ENCODE peak calls at places on chromosomes 6 and 20, in four cellular contexts. Q, C, D and N are unnamed samples.
A peak's percentile ranks its signal among the peaks of the same experiment; 100 is the strongest.

GRCh38 chr6:161941565-161941964 is 667.7 kb upstream of the AGPAT4 start:
- ATAC-seq in C (no peak), Q (no peak), D (no peak), N (no peak)

GRCh38 chr6:150204705-150205472 is 62.0 kb downstream of the PPP1R14C start:
- ATAC-seq in C (no peak), D (peak; percentile 49), Q (peak; percentile 37), N (no peak)

GRCh38 chr6:5335020-5335419 is 73.7 kb downstream of the FARS2 start:
- ATAC-seq in Q (no peak), C (no peak), D (no peak), N (no peak)

GRCh38 chr6:125558451-125558850 is 191.0 kb upstream of the HEY2 start:
- ATAC-seq in Q (no peak), D (no peak), C (no peak), N (no peak)

GRCh38 chr6:10659697-10660348 is 34.6 kb downstream of the C6orf52 start:
- ATAC-seq in D (no peak), C (no peak), Q (peak; percentile 33), N (no peak)

GRCh38 chr6:41958022-41958856 is 16.6 kb upstream of the CCND3 start:
- ATAC-seq in C (no peak), D (no peak), Q (no peak), N (no peak)

GRCh38 chr20:1206749-1207148 is 3.5 kb downstream of the C20orf202 start:
- ATAC-seq in C (no peak), Q (no peak), D (no peak), N (no peak)

GRCh38 chr20:33990075-33990474 is 3.6 kb upstream of the RALY start:
- ATAC-seq in D (no peak), Q (no peak), C (no peak), N (no peak)

GRCh38 chr20:1005452-1006027 is 3.4 kb upstream of the RSPO4 start:
- ATAC-seq in C (peak; percentile 75), Q (no peak), D (no peak), N (no peak)

GRCh38 chr6:170365581-170365980 is 59.0 kb downstream of the FAM120B start:
- ATAC-seq in C (no peak), D (no peak), Q (peak; percentile 47), N (no peak)

GRCh38 chr6:155106456-155107107 is 111.5 kb downstream of the TIAM2 start:
- ATAC-seq in C (no peak), D (peak; percentile 60), Q (peak; percentile 83), N (no peak)

GRCh38 chr20:33158637-33159385 is 9.1 kb upstream of the BPIFA2 start:
- ATAC-seq in Q (no peak), C (no peak), D (no peak), N (no peak)

GRCh38 chr20:1661542-1662299 is 4.1 kb upstream of the SIRPG start:
- ATAC-seq in C (no peak), D (no peak), Q (no peak), N (no peak)

DNA sequence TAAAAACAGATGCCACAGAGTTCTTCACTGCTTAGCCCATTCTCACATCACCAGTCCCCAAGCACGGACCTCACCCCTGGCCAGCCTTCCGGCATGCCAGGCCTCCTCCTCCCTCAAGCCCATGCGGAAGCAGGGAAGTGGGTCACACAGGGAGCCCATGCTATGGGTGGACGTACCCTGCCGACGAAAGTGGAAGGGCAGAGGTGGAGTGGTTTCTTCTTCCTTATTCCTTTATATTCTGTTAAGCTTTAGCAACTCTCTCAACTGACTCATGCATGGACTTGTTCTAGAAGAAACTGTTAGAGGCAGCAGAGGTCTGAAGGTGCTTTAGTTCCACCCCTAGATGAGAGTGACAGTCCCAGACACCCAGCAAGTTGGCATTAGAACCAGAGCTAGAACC is 118.6 kb downstream of the LY86 start:
- ATAC-seq in C (no peak), D (no peak), Q (no peak), N (no peak)
- H3K4me3 ChIP-seq in C (no peak overlapping the region), D (no peak overlapping the region), Q (no peak overlapping the region), N (no peak overlapping the region)

DNA sequence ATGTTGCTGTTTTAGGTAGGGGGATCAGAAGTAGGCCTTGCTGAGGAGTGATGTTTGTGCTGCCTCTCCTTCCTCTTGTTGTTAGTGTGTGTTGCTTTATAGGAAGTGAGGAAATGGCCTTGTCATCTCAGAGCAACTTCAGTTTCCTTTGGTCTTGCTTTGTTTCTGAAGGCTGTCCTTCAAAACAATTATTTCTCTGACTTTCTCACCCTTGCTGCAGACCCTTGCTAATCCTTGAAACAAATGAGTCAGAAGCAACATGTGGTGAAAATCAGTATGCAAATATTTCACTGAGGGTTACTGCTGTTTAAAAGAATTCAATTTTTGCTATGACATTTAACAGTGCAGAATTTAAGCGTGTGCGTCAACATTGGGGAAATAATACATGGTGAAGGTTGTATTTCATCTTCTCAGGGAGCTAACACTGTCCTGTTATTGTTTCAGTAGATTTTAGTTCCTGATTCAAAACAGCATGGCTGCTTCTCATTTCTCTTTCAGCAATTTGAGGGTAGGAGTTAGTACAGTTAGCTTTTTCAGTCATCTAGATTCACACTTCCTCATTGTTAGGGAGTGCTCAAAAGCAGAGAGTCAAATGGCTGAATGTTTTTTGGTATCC is 13.8 kb downstream of the RNF144B start:
- ATAC-seq in D (no peak), C (no peak), Q (peak; percentile 58), N (no peak)
- H3K4me3 ChIP-seq in D (no peak overlapping the region), C (no peak overlapping the region), Q (no peak overlapping the region), N (no peak overlapping the region)

DNA sequence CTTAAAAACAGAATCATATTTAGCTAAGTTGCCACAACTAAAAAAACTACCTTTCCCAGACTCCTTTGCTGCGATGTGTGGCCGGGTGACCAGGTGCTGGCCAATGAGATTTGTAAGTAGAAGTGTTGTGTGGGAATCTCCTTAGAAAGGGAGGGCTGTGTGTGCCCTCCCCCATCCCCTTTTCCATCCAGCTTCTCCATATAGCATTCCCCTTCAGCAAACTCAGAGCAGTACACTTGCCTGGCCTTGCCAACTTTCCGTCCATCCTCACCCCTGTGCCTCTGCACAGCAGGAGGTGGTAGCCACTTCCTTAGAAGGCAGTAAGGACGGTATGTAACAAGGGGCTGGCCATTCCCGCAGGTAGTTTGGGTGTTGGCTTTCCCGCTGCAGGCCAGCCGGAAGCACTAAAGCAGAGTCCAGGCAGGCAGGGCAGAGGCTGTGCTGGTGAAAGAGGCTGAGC is 22.3 kb upstream of the KCNK16 start:
- ATAC-seq in D (no peak), Q (no peak), C (no peak), N (no peak)
- H3K4me3 ChIP-seq in D (no peak overlapping the region), Q (no peak overlapping the region), C (no peak overlapping the region), N (no peak overlapping the region)

DNA sequence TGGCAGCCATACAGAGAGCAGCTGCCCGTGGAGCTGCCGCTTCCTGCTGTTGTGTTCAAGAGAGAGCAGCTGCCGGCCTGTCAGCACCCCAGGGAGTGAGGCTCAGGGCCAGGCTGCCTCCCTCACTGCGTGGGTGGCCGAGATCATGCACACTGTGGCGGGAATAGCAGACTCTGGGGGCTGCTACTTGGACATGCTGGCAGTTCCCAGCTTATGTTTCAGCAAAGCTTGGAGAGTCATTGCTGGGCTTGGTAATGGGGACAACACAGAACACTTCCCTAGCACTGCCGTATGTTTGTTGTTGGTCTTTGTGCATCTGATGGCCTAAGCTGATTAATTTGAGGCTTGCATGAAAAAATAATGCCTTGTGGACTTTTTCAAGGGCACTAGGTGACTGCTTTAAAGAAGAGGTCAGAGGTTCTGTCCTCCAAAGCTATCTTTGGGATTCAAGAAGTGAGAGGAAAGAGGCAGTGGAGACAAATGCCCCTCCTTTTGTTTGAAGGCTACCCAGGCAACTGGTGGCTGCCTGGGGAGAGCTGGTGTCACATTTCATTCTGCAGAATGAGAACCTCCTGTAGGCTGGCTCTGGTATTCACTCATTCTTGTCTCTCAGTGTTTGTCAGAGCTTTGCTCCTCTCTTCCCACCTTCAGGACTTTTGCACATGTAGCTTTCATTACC is 18.8 kb downstream of the MRAP2 start:
- ATAC-seq in Q (peak; percentile 94), D (peak; percentile 76), C (peak; percentile 40), N (peak; percentile 31)
- H3K4me3 ChIP-seq in Q (no peak overlapping the region), D (peak overlapping the region; percentile 3), C (no peak overlapping the region), N (no peak overlapping the region)

GRCh38 chr20:43943725-43944124 is 29.1 kb downstream of the TOX2 start:
- ATAC-seq in C (no peak), D (no peak), Q (no peak), N (no peak)

GRCh38 chr20:43941476-43942212 is 27.0 kb downstream of the TOX2 start:
- ATAC-seq in D (no peak), C (no peak), Q (peak; percentile 67), N (no peak)

GRCh38 chr20:43942661-43943285 is 28.1 kb downstream of the TOX2 start:
- ATAC-seq in Q (peak; percentile 45), C (no peak), D (no peak), N (no peak)

GRCh38 chr20:43940518-43941225 is 26.0 kb downstream of the TOX2 start:
- ATAC-seq in Q (no peak), C (no peak), D (no peak), N (no peak)

GRCh38 chr20:43942213-43942590 is 27.6 kb downstream of the TOX2 start:
- ATAC-seq in Q (no peak), C (no peak), D (no peak), N (no peak)
- H3K4me3 ChIP-seq in Q (no peak overlapping the region), C (no peak overlapping the region), D (no peak overlapping the region), N (no peak overlapping the region)

DNA sequence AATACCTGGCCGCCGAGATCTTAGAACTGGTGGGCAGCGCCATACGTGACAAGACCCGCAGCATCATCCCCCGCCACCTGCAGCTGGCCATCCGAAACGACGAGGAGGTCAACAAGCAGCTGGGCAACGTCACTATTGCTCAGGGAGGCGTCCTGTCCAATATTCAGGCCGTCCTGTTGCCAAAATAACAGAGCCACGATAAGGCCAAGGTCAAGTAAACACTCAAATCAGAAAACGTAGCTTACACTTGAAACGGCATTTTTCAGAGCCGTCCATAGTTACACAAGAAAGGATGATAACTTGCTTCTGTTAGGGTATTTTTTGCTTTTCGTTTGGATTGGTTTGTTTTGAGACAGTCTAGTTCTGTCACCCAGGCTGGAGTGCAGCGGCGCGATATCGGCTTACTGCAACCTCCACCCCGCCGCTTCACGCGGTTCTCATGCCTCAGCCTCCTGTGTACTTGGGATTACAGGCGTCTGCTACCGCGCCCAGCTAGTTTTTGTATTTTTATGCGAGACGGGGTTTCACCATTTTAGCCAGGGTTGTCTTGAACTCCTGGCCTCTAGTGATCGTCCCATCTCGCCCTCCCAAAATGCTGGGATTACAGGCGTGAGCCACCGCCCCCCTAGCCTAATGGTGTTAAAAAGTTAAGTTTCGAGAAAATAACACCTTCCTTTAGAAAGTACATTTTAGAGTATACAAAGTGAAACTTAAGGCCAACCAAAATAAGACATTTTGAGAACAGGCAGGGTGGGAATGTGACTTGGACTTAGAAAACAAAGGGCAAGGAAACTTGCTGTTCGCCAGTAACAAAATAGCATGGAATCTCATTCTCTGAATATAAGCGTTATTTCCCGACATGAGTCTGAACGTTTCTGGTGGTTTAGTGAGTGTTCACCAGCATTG is 42.8 kb upstream of the HFE start:
- ATAC-seq in Q (peak; percentile 33), C (peak; percentile 79), D (peak; percentile 49), N (peak; percentile 16)
- H3K4me3 ChIP-seq in Q (peak overlapping the region; percentile 62), C (peak overlapping the region; percentile 52), D (peak overlapping the region; percentile 54), N (peak overlapping the region; percentile 42)

GRCh38 chr6:164195605-164196004 is 781.1 kb downstream of the QKI start:
- ATAC-seq in D (no peak), Q (peak; percentile 50), C (no peak), N (no peak)
- H3K4me3 ChIP-seq in D (no peak overlapping the region), Q (no peak overlapping the region), C (no peak overlapping the region), N (no peak overlapping the region)

GRCh38 chr6:28400122-28400451 is 540 bp upstream of the ZSCAN12 start:
- ATAC-seq in D (no peak), C (no peak), Q (no peak), N (no peak)
- H3K4me3 ChIP-seq in D (peak overlapping the region; percentile 72), C (peak overlapping the region; percentile 69), Q (peak overlapping the region; percentile 92), N (peak overlapping the region; percentile 87)